ENCODE peak calls at places on chromosome 21, in six cellular contexts. One of them, this sample, is unnamed.
A peak's percentile ranks its signal among the peaks of the same experiment; 100 is the strongest.

GRCh38 chr21:28903448-28903847 is 89.2 kb downstream of the LTN1 start:
- DNase-seq in left lung: no peak
- DNase-seq in A673: no peak
- DNase-seq in aorta: no peak
- DNase-seq in heart right ventricle: no peak
- DNase-seq in cardiac muscle cell: no peak
- DNase-seq in this sample: no peak

GRCh38 chr21:44498965-44499560 is 40.9 kb downstream of the KRTAP10-1 start:
- DNase-seq in left lung: no peak
- DNase-seq in A673: no peak
- DNase-seq in aorta: peak; percentile 23
- DNase-seq in heart right ventricle: no peak
- DNase-seq in cardiac muscle cell: no peak
- DNase-seq in this sample: no peak

GRCh38 chr21:30129246-30129645 is 37.4 kb downstream of the CLDN17 start:
- DNase-seq in left lung: no peak
- DNase-seq in A673: no peak
- DNase-seq in aorta: no peak
- DNase-seq in heart right ventricle: no peak
- DNase-seq in cardiac muscle cell: no peak
- DNase-seq in this sample: no peak

GRCh38 chr21:15992171-15992570 is 262.4 kb downstream of the USP25 start:
- DNase-seq in left lung: no peak
- DNase-seq in A673: no peak
- DNase-seq in aorta: no peak
- DNase-seq in heart right ventricle: no peak
- DNase-seq in cardiac muscle cell: no peak
- DNase-seq in this sample: no peak

GRCh38 chr21:28991861-28992525 is 684 bp downstream of the LTN1 start:
- DNase-seq in left lung: no peak
- DNase-seq in A673: no peak
- DNase-seq in aorta: no peak
- DNase-seq in heart right ventricle: no peak
- DNase-seq in cardiac muscle cell: peak; percentile 2
- DNase-seq in this sample: peak; percentile 30

GRCh38 chr21:44589094-44589493 is 3.2 kb downstream of the KRTAP10-6 start:
- DNase-seq in left lung: no peak
- DNase-seq in A673: no peak
- DNase-seq in aorta: no peak
- DNase-seq in heart right ventricle: no peak
- DNase-seq in cardiac muscle cell: no peak
- DNase-seq in this sample: no peak

GRCh38 chr21:44533121-44533890 is 6.7 kb downstream of the KRTAP10-1 start:
- DNase-seq in left lung: no peak
- DNase-seq in A673: no peak
- DNase-seq in aorta: peak; percentile 40
- DNase-seq in heart right ventricle: no peak
- DNase-seq in cardiac muscle cell: no peak
- DNase-seq in this sample: no peak

GRCh38 chr21:45406801-45407628 is 2.0 kb downstream of the COL18A1 start:
- DNase-seq in left lung: no peak
- DNase-seq in A673: peak; percentile 26
- DNase-seq in aorta: peak; percentile 33
- DNase-seq in heart right ventricle: peak; percentile 16
- DNase-seq in cardiac muscle cell: peak; percentile 62
- DNase-seq in this sample: peak; percentile 44

GRCh38 chr21:30194701-30195299 is 21.1 kb downstream of the CLDN8 start:
- DNase-seq in left lung: no peak
- DNase-seq in A673: peak; percentile 75
- DNase-seq in aorta: no peak
- DNase-seq in heart right ventricle: no peak
- DNase-seq in cardiac muscle cell: peak; percentile 64
- DNase-seq in this sample: no peak

GRCh38 chr21:40841524-40842196 is 5.3 kb downstream of the DSCAM start:
- DNase-seq in left lung: peak; percentile 64
- DNase-seq in A673: peak; percentile 24
- DNase-seq in aorta: peak; percentile 63
- DNase-seq in heart right ventricle: peak; percentile 42
- DNase-seq in cardiac muscle cell: peak; percentile 88
- DNase-seq in this sample: no peak

GRCh38 chr21:27678511-27678910 is 711.6 kb upstream of the ADAMTS5 start:
- DNase-seq in left lung: no peak
- DNase-seq in A673: no peak
- DNase-seq in aorta: no peak
- DNase-seq in heart right ventricle: no peak
- DNase-seq in cardiac muscle cell: no peak
- DNase-seq in this sample: no peak

DNA sequence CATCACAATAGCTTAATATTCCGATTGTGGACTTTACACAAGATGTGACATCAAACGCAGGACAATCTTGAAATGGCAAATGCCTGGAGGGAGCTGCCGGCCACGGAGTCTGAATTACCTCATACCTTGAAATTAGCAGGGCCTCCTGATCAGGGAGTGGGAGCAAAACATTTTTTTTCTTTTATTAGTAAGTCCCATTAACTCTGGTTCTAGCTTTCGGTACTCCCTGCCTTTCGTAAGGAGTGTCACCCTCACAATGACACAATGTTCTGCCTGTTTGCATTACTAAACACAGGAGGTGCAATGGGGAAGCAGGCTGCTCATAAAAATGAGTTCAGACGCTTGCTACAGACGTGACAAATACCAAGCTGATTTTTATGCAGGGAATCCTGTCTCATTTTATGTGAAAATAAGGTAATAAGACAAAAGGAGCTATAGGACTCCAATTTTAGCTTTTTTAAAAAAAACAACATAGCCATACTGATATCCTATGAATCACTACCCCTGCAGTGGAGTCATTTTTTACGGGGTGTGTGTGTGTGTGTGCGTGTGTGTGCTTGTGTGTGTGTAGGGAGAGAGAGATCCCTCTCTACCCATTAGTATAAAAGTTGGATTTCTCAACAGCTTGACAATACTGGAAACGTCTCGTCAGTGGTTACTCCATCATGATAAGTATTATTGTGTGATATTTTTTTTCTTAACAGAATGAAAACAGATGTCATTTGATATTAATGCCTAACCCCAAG is 205.1 kb upstream of the RUNX1 start:
- DNase-seq in left lung: no peak
- DNase-seq in A673: no peak
- DNase-seq in aorta: no peak
- DNase-seq in heart right ventricle: no peak
- DNase-seq in cardiac muscle cell: no peak
- DNase-seq in this sample: no peak
- H3K27ac ChIP-seq in left lung: no peak overlapping the region
- H3K27ac ChIP-seq in A673: no peak overlapping the region
- H3K27ac ChIP-seq in aorta: no peak overlapping the region
- H3K27ac ChIP-seq in heart right ventricle: no peak overlapping the region
- H3K27ac ChIP-seq in cardiac muscle cell: no peak overlapping the region
- H3K27ac ChIP-seq in this sample: no peak overlapping the region

GRCh38 chr21:42175110-42175710 is 43.7 kb upstream of the ABCG1 start:
- DNase-seq in left lung: no peak
- DNase-seq in A673: no peak
- DNase-seq in aorta: no peak
- DNase-seq in heart right ventricle: no peak
- DNase-seq in cardiac muscle cell: no peak
- DNase-seq in this sample: no peak

GRCh38 chr21:42172596-42173483 is 46.1 kb upstream of the ABCG1 start:
- DNase-seq in left lung: no peak
- DNase-seq in A673: no peak
- DNase-seq in aorta: no peak
- DNase-seq in heart right ventricle: no peak
- DNase-seq in cardiac muscle cell: no peak
- DNase-seq in this sample: peak; percentile 27

GRCh38 chr21:42169758-42170157 is 49.2 kb upstream of the ABCG1 start:
- DNase-seq in left lung: no peak
- DNase-seq in A673: no peak
- DNase-seq in aorta: no peak
- DNase-seq in heart right ventricle: no peak
- DNase-seq in cardiac muscle cell: no peak
- DNase-seq in this sample: no peak

GRCh38 chr21:42174173-42174572 is 44.8 kb upstream of the ABCG1 start:
- DNase-seq in left lung: no peak
- DNase-seq in A673: peak; percentile 14
- DNase-seq in aorta: no peak
- DNase-seq in heart right ventricle: no peak
- DNase-seq in cardiac muscle cell: no peak
- DNase-seq in this sample: no peak

DNA sequence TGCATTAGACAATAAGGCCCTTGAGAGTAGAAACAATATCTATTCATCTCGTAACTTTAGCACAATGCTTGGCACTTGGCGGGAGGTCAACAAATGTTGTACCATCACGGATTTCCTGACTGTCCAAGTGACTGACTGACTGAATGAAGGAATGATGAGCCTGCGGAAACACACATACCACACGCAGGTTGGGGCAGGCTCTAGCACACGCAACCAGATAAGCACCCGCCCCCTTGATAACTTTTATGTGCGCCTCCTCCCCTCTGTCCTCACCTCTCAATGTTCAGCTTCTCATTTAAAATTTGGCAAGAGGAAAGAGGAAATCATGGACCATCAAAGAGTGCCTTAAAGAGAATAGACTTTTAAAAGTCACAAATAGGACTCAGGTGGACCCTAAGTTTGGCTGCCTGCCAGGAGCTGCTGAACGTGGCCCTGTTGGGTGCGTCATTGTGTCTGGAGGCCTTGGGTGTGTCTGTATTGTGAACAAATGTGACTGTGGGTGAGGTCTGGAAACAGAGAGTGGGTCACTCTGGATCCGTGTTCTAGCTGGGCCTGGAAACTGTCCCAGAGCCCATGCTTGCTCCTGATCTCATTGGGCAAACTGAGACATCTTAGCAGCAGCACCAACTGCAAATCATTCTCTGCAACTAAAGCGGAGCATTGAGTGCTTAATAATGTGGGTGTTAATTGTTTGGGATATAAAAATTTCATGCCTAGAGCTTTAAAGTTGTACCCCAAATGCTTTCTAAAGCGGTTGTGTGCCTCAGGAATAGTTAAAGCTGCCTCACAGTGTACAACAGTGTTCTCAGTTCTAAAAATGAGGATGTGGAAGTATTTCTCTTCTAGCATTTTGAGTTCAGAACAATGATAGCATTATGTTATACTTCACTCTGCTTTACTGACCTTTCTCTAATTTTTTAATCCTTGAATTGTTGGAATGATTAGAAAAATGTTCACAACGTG is 47.6 kb upstream of the ABCG1 start:
- DNase-seq in left lung: peak; percentile 32
- DNase-seq in A673: no peak
- DNase-seq in aorta: no peak
- DNase-seq in heart right ventricle: peak; percentile 47
- DNase-seq in cardiac muscle cell: no peak
- DNase-seq in this sample: no peak
- H3K27ac ChIP-seq in left lung: peak overlapping the region; percentile 9
- H3K27ac ChIP-seq in A673: no peak overlapping the region
- H3K27ac ChIP-seq in aorta: no peak overlapping the region
- H3K27ac ChIP-seq in heart right ventricle: no peak overlapping the region
- H3K27ac ChIP-seq in cardiac muscle cell: no peak overlapping the region
- H3K27ac ChIP-seq in this sample: no peak overlapping the region

GRCh38 chr21:34802180-34802899 is 133.5 kb downstream of the CLIC6 start:
- DNase-seq in left lung: no peak
- DNase-seq in A673: no peak
- DNase-seq in aorta: no peak
- DNase-seq in heart right ventricle: no peak
- DNase-seq in cardiac muscle cell: no peak
- DNase-seq in this sample: no peak

GRCh38 chr21:34801519-34802132 is 132.8 kb downstream of the CLIC6 start:
- DNase-seq in left lung: no peak
- DNase-seq in A673: no peak
- DNase-seq in aorta: no peak
- DNase-seq in heart right ventricle: no peak
- DNase-seq in cardiac muscle cell: no peak
- DNase-seq in this sample: no peak

GRCh38 chr21:34806423-34806822 is 137.6 kb downstream of the CLIC6 start:
- DNase-seq in left lung: no peak
- DNase-seq in A673: no peak
- DNase-seq in aorta: no peak
- DNase-seq in heart right ventricle: no peak
- DNase-seq in cardiac muscle cell: no peak
- DNase-seq in this sample: no peak

GRCh38 chr21:34805157-34805556 is 136.4 kb downstream of the CLIC6 start:
- DNase-seq in left lung: no peak
- DNase-seq in A673: no peak
- DNase-seq in aorta: no peak
- DNase-seq in heart right ventricle: no peak
- DNase-seq in cardiac muscle cell: no peak
- DNase-seq in this sample: no peak

DNA sequence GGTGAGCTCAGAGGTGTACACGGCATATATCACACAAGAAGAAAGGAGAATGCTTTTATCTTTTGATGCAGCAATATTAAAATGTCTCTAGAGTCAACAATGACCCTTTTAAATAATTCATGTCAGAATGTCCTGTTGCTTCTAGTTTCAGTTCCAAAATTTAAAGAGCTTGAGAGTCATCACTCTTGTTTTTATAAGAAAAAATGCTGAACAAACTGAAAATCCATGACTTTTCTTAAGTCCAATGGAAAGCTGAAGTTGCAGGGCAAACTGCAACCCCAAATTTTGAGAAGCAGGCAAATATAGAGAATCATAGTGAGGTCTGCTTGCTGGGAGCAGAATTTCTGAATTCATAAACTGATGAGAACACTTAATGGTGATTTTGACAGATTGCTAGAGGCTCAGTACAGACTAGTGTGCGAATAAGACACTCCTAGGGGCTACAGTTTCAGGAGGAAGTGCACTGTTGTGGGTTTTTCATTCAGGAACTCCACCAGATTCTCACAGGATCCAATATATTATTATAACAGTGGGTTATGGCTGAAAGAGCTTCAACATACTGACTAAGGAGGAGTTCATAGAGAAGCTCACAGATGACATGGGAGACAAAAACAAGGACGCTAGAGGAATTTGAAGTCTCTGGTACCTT is 135.1 kb downstream of the CLIC6 start:
- DNase-seq in left lung: no peak
- DNase-seq in A673: no peak
- DNase-seq in aorta: no peak
- DNase-seq in heart right ventricle: no peak
- DNase-seq in cardiac muscle cell: no peak
- DNase-seq in this sample: no peak
- H3K27ac ChIP-seq in left lung: peak overlapping the region; percentile 53
- H3K27ac ChIP-seq in A673: no peak overlapping the region
- H3K27ac ChIP-seq in aorta: no peak overlapping the region
- H3K27ac ChIP-seq in heart right ventricle: no peak overlapping the region
- H3K27ac ChIP-seq in cardiac muscle cell: no peak overlapping the region
- H3K27ac ChIP-seq in this sample: no peak overlapping the region

GRCh38 chr21:37450385-37451044 is 83.9 kb downstream of the DYRK1A start:
- DNase-seq in left lung: no peak
- DNase-seq in A673: peak; percentile 35
- DNase-seq in aorta: no peak
- DNase-seq in heart right ventricle: no peak
- DNase-seq in cardiac muscle cell: no peak
- DNase-seq in this sample: no peak

GRCh38 chr21:37451446-37451845 is 84.9 kb downstream of the DYRK1A start:
- DNase-seq in left lung: no peak
- DNase-seq in A673: no peak
- DNase-seq in aorta: no peak
- DNase-seq in heart right ventricle: no peak
- DNase-seq in cardiac muscle cell: no peak
- DNase-seq in this sample: no peak

GRCh38 chr21:37453350-37453749 is 86.8 kb downstream of the DYRK1A start:
- DNase-seq in left lung: no peak
- DNase-seq in A673: no peak
- DNase-seq in aorta: no peak
- DNase-seq in heart right ventricle: no peak
- DNase-seq in cardiac muscle cell: no peak
- DNase-seq in this sample: no peak

GRCh38 chr21:37454869-37455503 is 88.4 kb downstream of the DYRK1A start:
- DNase-seq in left lung: no peak
- DNase-seq in A673: no peak
- DNase-seq in aorta: no peak
- DNase-seq in heart right ventricle: no peak
- DNase-seq in cardiac muscle cell: no peak
- DNase-seq in this sample: no peak

GRCh38 chr21:37452222-37452621 is 85.6 kb downstream of the DYRK1A start:
- DNase-seq in left lung: no peak
- DNase-seq in A673: peak; percentile 57
- DNase-seq in aorta: peak; percentile 63
- DNase-seq in heart right ventricle: peak; percentile 24
- DNase-seq in cardiac muscle cell: peak; percentile 84
- DNase-seq in this sample: no peak
- H3K27ac ChIP-seq in left lung: peak overlapping the region; percentile 28
- H3K27ac ChIP-seq in A673: peak overlapping the region; percentile 38
- H3K27ac ChIP-seq in aorta: no peak overlapping the region
- H3K27ac ChIP-seq in heart right ventricle: peak overlapping the region; percentile 56
- H3K27ac ChIP-seq in cardiac muscle cell: peak overlapping the region; percentile 88
- H3K27ac ChIP-seq in this sample: no peak overlapping the region

This sample was measured in ovary.